ENCODE peak calls at places on chromosomes 6 and 20, in four cellular contexts. R, I, D and G are unnamed samples.

GRCh38 chr6:99575544-99576227 is 7.2 kb upstream of the CCNC start:
- DNase-seq in R (no peak), I (no peak), D (no peak), G (no peak)

GRCh38 chr6:156279306-156279969 is 497.7 kb upstream of the ARID1B start:
- DNase-seq in R (no peak), I (peak; percentile 14), D (no peak), G (no peak)

GRCh38 chr6:21947751-21948386 is 349.0 kb downstream of the PRL start:
- DNase-seq in R (no peak), I (no peak), D (no peak), G (no peak)

GRCh38 chr20:38866265-38867061 is 59.8 kb upstream of the FAM83D start:
- DNase-seq in R (no peak), I (no peak), D (no peak), G (no peak)

GRCh38 chr20:50551288-50551687 is 41.1 kb downstream of the PTPN1 start:
- DNase-seq in R (no peak), I (no peak), D (no peak), G (no peak)

GRCh38 chr20:13006825-13007224 is 1.9 kb upstream of the SPTLC3 start:
- DNase-seq in R (no peak), I (no peak), D (no peak), G (no peak)

GRCh38 chr6:138266095-138266494 is 47.8 kb upstream of the PBOV1 start:
- DNase-seq in R (no peak), I (no peak), D (no peak), G (no peak)

GRCh38 chr6:44386364-44386928 is 1.1 kb upstream of the CDC5L start:
- DNase-seq in R (no peak), I (no peak), D (no peak), G (no peak)

GRCh38 chr6:134821397-134821796 is 128.5 kb downstream of the ALDH8A1 start:
- DNase-seq in R (no peak), I (no peak), D (no peak), G (no peak)

GRCh38 chr6:43977404-43978111 is 149.7 kb downstream of the MRPL14 start:
- DNase-seq in R (no peak), I (no peak), D (no peak), G (no peak)

GRCh38 chr6:161694995-161695394 is 421.1 kb upstream of the AGPAT4 start:
- DNase-seq in R (peak; percentile 4), I (no peak), D (no peak), G (no peak)

GRCh38 chr6:14313220-14313619 is 195.6 kb downstream of the CD83 start:
- DNase-seq in R (no peak), I (no peak), D (no peak), G (no peak)

GRCh38 chr6:53879608-53880007 is 84.8 kb downstream of the LRRC1 start:
- DNase-seq in R (no peak), I (no peak), D (no peak), G (no peak)

GRCh38 chr20:17439897-17440296 is 91.3 kb downstream of the BFSP1 start:
- DNase-seq in R (no peak), I (no peak), D (no peak), G (no peak)

GRCh38 chr20:17441745-17442144 is 89.4 kb downstream of the BFSP1 start:
- DNase-seq in R (no peak), I (no peak), D (no peak), G (no peak)

GRCh38 chr20:17436664-17437063 is 94.5 kb downstream of the BFSP1 start:
- DNase-seq in R (no peak), I (no peak), D (no peak), G (no peak)

GRCh38 chr20:17437251-17437650 is 93.9 kb downstream of the BFSP1 start:
- DNase-seq in R (no peak), I (no peak), D (no peak), G (no peak)

DNA sequence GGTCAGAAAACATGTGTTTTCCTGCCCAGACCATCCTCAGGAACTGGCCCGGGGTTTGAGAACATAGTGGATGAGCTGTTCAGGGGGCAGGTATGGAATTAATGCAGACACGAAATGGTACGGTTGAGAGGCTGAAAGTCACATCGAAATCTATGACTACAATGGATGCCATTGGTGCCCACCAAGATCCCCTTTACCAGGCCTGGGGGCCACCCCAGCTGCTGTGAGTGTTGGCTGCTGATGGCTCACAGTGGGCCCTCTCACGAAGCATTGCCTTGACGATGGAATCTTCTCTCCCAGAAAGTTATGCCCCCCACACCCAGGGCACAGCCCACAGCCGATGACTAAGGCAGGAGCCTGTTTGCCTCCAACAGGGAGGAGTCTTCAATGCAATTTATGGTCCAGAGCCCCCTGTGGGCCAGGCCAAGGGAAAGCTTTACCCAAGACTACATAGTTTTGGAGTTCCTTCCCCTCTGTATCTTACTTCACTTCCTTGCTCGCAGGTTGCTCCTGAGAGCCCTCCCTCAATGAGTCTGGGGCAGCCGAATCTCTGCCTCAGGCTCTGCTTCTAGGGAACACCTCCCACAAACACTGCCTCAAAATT is 92.6 kb downstream of the BFSP1 start:
- DNase-seq in R (no peak), I (no peak), D (no peak), G (no peak)
- TF ChIP-seq CTCF in R (no peak), I (no peak), D (no peak), G (no peak)

DNA sequence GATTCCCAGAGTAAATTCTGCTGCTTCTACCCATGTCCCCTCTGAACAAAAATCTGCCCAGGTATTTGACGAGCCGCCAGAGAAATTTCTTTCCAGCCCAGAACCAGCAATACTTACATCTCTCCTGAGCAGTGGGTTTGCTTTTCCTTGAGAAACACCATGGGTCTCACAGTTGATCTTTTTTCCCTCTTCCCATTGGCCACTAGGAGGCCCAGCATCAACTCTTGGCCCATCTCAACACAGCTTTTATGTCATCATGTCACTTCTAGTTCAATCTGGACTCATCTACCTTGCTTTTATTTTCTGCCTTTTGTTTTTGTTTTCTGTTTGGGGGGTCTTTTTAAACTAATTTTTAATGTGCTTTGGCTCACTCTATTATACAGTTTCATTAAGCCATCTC is 18.8 kb downstream of the MAFB start:
- DNase-seq in R (no peak), I (no peak), D (no peak), G (no peak)
- TF ChIP-seq CTCF in R (no peak), I (no peak), D (no peak), G (no peak)

GRCh38 chr6:61200444-61200843 is 1085.6 kb downstream of the KHDRBS2 start:
- DNase-seq in R (no peak), I (no peak), D (no peak), G (no peak)
- TF ChIP-seq CTCF in R (no peak), I (no peak), D (no peak), G (no peak)

GRCh38 chr6:75605635-75606034 is 4.0 kb downstream of the SENP6 start:
- DNase-seq in R (no peak), I (no peak), D (no peak), G (no peak)
- TF ChIP-seq CTCF in R (no peak), I (no peak), D (no peak), G (no peak)

DNA sequence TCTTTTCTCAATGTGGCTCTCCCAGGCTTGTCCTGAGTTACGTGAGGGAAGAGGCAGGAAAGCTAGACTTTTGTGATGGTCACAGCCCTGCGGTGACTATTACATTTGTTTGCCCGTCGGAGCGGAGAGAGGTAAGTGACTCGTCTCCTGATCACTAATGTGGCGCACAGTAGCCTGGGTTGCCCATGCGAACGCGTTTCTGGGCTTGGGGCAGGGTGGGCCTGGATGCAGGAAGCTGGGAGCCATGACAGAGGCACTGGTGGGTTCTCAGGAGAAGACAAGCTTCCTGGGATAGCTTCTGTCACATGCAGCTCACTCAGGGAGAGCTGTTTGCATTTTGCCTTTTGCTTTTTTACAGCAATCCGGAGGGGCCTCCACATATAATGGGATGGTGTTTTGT is 60.6 kb downstream of the IGF2R start:
- DNase-seq in R (no peak), I (no peak), D (no peak), G (no peak)
- TF ChIP-seq CTCF in R (no peak), I (no peak), D (no peak), G (no peak)

DNA sequence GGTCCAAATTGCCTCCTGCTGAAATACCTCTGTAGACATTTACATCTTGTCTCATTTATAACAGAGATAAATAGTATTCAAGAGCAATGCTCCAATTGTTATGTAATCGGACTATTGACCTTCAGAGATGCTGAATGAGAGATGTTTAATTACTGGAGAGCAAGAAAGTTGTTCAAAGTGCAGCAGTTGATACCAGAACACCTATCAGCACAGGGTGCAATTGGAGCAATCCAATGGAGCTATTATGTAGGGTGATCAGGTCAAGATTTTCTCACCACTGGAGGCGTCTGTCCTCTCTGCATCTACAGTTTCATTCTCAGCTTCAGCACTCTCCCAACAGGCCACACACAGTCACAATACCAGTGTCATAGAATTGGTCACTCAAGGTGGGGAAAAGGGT is 19.5 kb upstream of the TMX4 start:
- DNase-seq in R (no peak), I (no peak), D (no peak), G (no peak)
- TF ChIP-seq CTCF in R (peak; percentile 13), I (no peak), D (no peak), G (no peak)

DNA sequence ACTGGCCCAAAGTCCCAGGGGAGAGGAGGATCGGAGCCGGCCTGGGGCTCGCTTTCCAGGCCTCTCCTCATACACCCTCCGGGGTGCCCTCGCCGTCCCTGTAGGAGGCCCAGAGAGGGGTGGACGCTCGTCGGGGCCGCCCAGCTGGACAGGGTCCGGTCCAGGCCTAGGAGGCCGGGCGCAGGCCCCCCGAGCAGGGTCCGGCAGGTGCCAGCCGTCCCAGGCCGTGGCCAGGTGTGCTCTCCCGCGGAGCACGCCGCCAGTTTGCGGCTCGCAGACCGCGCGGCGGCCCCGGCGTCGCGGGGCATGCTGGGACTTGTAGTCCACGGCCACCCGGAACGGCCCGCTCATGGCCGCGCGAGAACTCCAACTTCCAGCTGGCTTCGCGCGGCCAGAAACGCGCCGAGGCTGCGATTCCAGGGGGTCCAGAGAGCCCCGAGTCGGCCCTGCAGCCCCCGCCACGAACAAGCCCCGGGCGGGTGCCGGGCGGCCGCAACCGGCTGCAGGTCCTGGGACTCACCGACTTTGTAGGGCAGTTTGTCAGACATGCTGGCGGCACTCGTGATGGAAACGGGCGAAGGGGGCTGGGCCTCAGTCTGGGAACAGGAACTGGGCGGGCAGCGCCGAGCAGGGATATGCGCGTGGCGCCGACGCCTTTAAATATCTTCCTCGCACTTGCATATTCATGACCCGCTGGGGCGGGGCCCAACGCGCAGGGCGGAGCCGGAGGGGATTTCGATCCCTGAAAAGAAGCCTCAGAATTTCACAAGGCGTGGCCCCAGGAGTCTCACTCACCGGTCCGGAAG is at the start of gene AHCY:
- DNase-seq in R (peak; percentile 92), I (peak; percentile 98), D (peak; percentile 99), G (peak; percentile 96)
- TF ChIP-seq CTCF in R (no peak), I (no peak), D (no peak), G (no peak)

DNA sequence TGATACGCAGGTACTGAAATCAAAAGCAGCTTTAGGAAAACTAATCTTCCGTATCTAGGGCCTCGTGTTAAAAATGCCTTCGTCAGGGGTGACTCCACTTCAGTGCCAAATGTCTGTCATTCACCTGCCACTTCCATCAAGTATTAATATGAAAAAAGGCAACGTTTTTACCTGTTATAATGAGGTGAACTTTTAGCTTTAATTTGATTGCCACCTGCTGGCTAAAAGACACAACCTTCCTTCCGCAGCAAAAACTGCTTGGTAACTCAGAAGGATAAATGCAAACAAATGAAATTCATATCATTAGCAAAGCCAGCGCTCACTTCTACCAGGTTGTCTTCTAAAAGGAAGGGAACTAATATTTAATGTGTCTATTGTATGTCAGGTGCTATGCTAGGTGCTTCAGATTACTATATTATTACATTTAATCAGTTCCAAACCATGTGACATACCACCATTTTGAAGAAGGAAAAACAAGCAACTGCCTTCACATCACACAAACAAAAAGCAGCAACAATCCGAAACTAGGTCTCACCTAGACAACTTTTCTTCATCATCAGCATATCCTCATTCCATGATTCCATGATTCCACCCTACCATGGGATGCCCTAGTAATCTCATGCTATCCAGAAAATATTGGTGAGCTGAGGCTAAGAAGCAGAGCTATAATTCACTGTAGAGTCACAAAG is 20.6 kb upstream of the ARHGAP18 start:
- DNase-seq in R (no peak), I (no peak), D (no peak), G (no peak)
- TF ChIP-seq CTCF in R (peak; percentile 67), I (peak; percentile 60), D (no peak), G (peak; percentile 29)